ENCODE peak calls at places on chromosomes 4 and X, in nine cellular contexts. One of them, this sample, is unnamed.
A peak's percentile ranks its signal among the peaks of the same experiment; 100 is the strongest.

GRCh38 chrX:135327299-135327698 is 18.0 kb downstream of the ETDC start:
- DNase-seq in NCI-H1105 treated with DMSO at 0.1 percent for 48 hours: no peak
- DNase-seq in GM18507: no peak
- DNase-seq in endodermal cell: no peak
- DNase-seq in glutamatergic neuron: no peak
- DNase-seq in stimulated activated CD4-positive, alpha-beta T cell treated with anti-CD3 and anti-CD28 coated beads, Interleukin-15, amount 100 ng/mL, for 24 hours: no peak
- DNase-seq in cardiac muscle cell: no peak
- DNase-seq in NCI-H345: no peak
- DNase-seq in memory B cell: no peak
- DNase-seq in this sample: no peak

GRCh38 chr4:34271479-34272355 is 1972.6 kb downstream of the ARAP2 start:
- DNase-seq in NCI-H1105 treated with DMSO at 0.1 percent for 48 hours: no peak
- DNase-seq in GM18507: no peak
- DNase-seq in endodermal cell: no peak
- DNase-seq in glutamatergic neuron: no peak
- DNase-seq in stimulated activated CD4-positive, alpha-beta T cell treated with anti-CD3 and anti-CD28 coated beads, Interleukin-15, amount 100 ng/mL, for 24 hours: no peak
- DNase-seq in cardiac muscle cell: no peak
- DNase-seq in NCI-H345: no peak
- DNase-seq in memory B cell: no peak
- DNase-seq in this sample: no peak

GRCh38 chr4:106584590-106584989 is 216.0 kb upstream of the GIMD1 start:
- DNase-seq in NCI-H1105 treated with DMSO at 0.1 percent for 48 hours: no peak
- DNase-seq in GM18507: no peak
- DNase-seq in endodermal cell: no peak
- DNase-seq in glutamatergic neuron: no peak
- DNase-seq in stimulated activated CD4-positive, alpha-beta T cell treated with anti-CD3 and anti-CD28 coated beads, Interleukin-15, amount 100 ng/mL, for 24 hours: no peak
- DNase-seq in cardiac muscle cell: no peak
- DNase-seq in NCI-H345: no peak
- DNase-seq in memory B cell: no peak
- DNase-seq in this sample: no peak

GRCh38 chr4:113153529-113154101 is 104.2 kb downstream of the ANK2 start:
- DNase-seq in NCI-H1105 treated with DMSO at 0.1 percent for 48 hours: no peak
- DNase-seq in GM18507: no peak
- DNase-seq in endodermal cell: no peak
- DNase-seq in glutamatergic neuron: no peak
- DNase-seq in stimulated activated CD4-positive, alpha-beta T cell treated with anti-CD3 and anti-CD28 coated beads, Interleukin-15, amount 100 ng/mL, for 24 hours: no peak
- DNase-seq in cardiac muscle cell: no peak
- DNase-seq in NCI-H345: no peak
- DNase-seq in memory B cell: no peak
- DNase-seq in this sample: no peak

GRCh38 chr4:119040711-119041185 is 94.9 kb upstream of the MYOZ2 start:
- DNase-seq in NCI-H1105 treated with DMSO at 0.1 percent for 48 hours: no peak
- DNase-seq in GM18507: no peak
- DNase-seq in endodermal cell: peak; percentile 78
- DNase-seq in glutamatergic neuron: no peak
- DNase-seq in stimulated activated CD4-positive, alpha-beta T cell treated with anti-CD3 and anti-CD28 coated beads, Interleukin-15, amount 100 ng/mL, for 24 hours: no peak
- DNase-seq in cardiac muscle cell: no peak
- DNase-seq in NCI-H345: no peak
- DNase-seq in memory B cell: no peak
- DNase-seq in this sample: no peak

GRCh38 chr4:5888222-5888701 is 4.6 kb downstream of the CRMP1 start:
- DNase-seq in NCI-H1105 treated with DMSO at 0.1 percent for 48 hours: peak; percentile 72
- DNase-seq in GM18507: no peak
- DNase-seq in endodermal cell: peak; percentile 91
- DNase-seq in glutamatergic neuron: peak; percentile 87
- DNase-seq in stimulated activated CD4-positive, alpha-beta T cell treated with anti-CD3 and anti-CD28 coated beads, Interleukin-15, amount 100 ng/mL, for 24 hours: no peak
- DNase-seq in cardiac muscle cell: peak; percentile 67
- DNase-seq in NCI-H345: peak; percentile 76
- DNase-seq in memory B cell: no peak
- DNase-seq in this sample: no peak

GRCh38 chr4:16627999-16628398 is 270.4 kb downstream of the LDB2 start:
- DNase-seq in NCI-H1105 treated with DMSO at 0.1 percent for 48 hours: no peak
- DNase-seq in GM18507: no peak
- DNase-seq in endodermal cell: no peak
- DNase-seq in glutamatergic neuron: no peak
- DNase-seq in stimulated activated CD4-positive, alpha-beta T cell treated with anti-CD3 and anti-CD28 coated beads, Interleukin-15, amount 100 ng/mL, for 24 hours: no peak
- DNase-seq in cardiac muscle cell: no peak
- DNase-seq in NCI-H345: no peak
- DNase-seq in memory B cell: no peak
- DNase-seq in this sample: no peak

GRCh38 chr4:183716302-183716701 is 57.2 kb downstream of the TRAPPC11 start:
- DNase-seq in NCI-H1105 treated with DMSO at 0.1 percent for 48 hours: no peak
- DNase-seq in GM18507: no peak
- DNase-seq in endodermal cell: no peak
- DNase-seq in glutamatergic neuron: no peak
- DNase-seq in stimulated activated CD4-positive, alpha-beta T cell treated with anti-CD3 and anti-CD28 coated beads, Interleukin-15, amount 100 ng/mL, for 24 hours: no peak
- DNase-seq in cardiac muscle cell: no peak
- DNase-seq in NCI-H345: no peak
- DNase-seq in memory B cell: no peak
- DNase-seq in this sample: no peak

GRCh38 chr4:1056671-1057402 is 45.4 kb downstream of the FGFRL1 start:
- DNase-seq in NCI-H1105 treated with DMSO at 0.1 percent for 48 hours: no peak
- DNase-seq in GM18507: no peak
- DNase-seq in endodermal cell: no peak
- DNase-seq in glutamatergic neuron: no peak
- DNase-seq in stimulated activated CD4-positive, alpha-beta T cell treated with anti-CD3 and anti-CD28 coated beads, Interleukin-15, amount 100 ng/mL, for 24 hours: no peak
- DNase-seq in cardiac muscle cell: no peak
- DNase-seq in NCI-H345: no peak
- DNase-seq in memory B cell: no peak
- DNase-seq in this sample: peak; percentile 9

GRCh38 chr4:184968784-184969201 is 49.5 kb upstream of the HELT start:
- DNase-seq in NCI-H1105 treated with DMSO at 0.1 percent for 48 hours: no peak
- DNase-seq in GM18507: no peak
- DNase-seq in endodermal cell: no peak
- DNase-seq in glutamatergic neuron: no peak
- DNase-seq in stimulated activated CD4-positive, alpha-beta T cell treated with anti-CD3 and anti-CD28 coated beads, Interleukin-15, amount 100 ng/mL, for 24 hours: no peak
- DNase-seq in cardiac muscle cell: no peak
- DNase-seq in NCI-H345: no peak
- DNase-seq in memory B cell: no peak
- DNase-seq in this sample: no peak

GRCh38 chr4:40334591-40335507 is at the start of gene CHRNA9:
- DNase-seq in NCI-H1105 treated with DMSO at 0.1 percent for 48 hours: no peak
- DNase-seq in GM18507: no peak
- DNase-seq in endodermal cell: peak; percentile 73
- DNase-seq in glutamatergic neuron: no peak
- DNase-seq in stimulated activated CD4-positive, alpha-beta T cell treated with anti-CD3 and anti-CD28 coated beads, Interleukin-15, amount 100 ng/mL, for 24 hours: no peak
- DNase-seq in cardiac muscle cell: peak; percentile 47
- DNase-seq in NCI-H345: no peak
- DNase-seq in memory B cell: no peak
- DNase-seq in this sample: no peak

GRCh38 chr4:149203256-149204001 is 612.2 kb downstream of the IQCM start:
- DNase-seq in NCI-H1105 treated with DMSO at 0.1 percent for 48 hours: no peak
- DNase-seq in GM18507: no peak
- DNase-seq in endodermal cell: no peak
- DNase-seq in glutamatergic neuron: no peak
- DNase-seq in stimulated activated CD4-positive, alpha-beta T cell treated with anti-CD3 and anti-CD28 coated beads, Interleukin-15, amount 100 ng/mL, for 24 hours: no peak
- DNase-seq in cardiac muscle cell: peak; percentile 79
- DNase-seq in NCI-H345: no peak
- DNase-seq in memory B cell: no peak
- DNase-seq in this sample: no peak

GRCh38 chr4:97828646-97829045 is 314.6 kb downstream of the STPG2 start:
- DNase-seq in NCI-H1105 treated with DMSO at 0.1 percent for 48 hours: no peak
- DNase-seq in GM18507: no peak
- DNase-seq in endodermal cell: no peak
- DNase-seq in glutamatergic neuron: no peak
- DNase-seq in stimulated activated CD4-positive, alpha-beta T cell treated with anti-CD3 and anti-CD28 coated beads, Interleukin-15, amount 100 ng/mL, for 24 hours: no peak
- DNase-seq in cardiac muscle cell: no peak
- DNase-seq in NCI-H345: no peak
- DNase-seq in memory B cell: no peak
- DNase-seq in this sample: no peak

GRCh38 chr4:78673258-78673817 is 102.8 kb upstream of the BMP2K start:
- DNase-seq in NCI-H1105 treated with DMSO at 0.1 percent for 48 hours: no peak
- DNase-seq in GM18507: no peak
- DNase-seq in endodermal cell: no peak
- DNase-seq in glutamatergic neuron: no peak
- DNase-seq in stimulated activated CD4-positive, alpha-beta T cell treated with anti-CD3 and anti-CD28 coated beads, Interleukin-15, amount 100 ng/mL, for 24 hours: no peak
- DNase-seq in cardiac muscle cell: no peak
- DNase-seq in NCI-H345: no peak
- DNase-seq in memory B cell: peak; percentile 16
- DNase-seq in this sample: no peak

GRCh38 chr4:72496119-72496518 is 72.9 kb downstream of the ADAMTS3 start:
- DNase-seq in NCI-H1105 treated with DMSO at 0.1 percent for 48 hours: no peak
- DNase-seq in GM18507: no peak
- DNase-seq in endodermal cell: no peak
- DNase-seq in glutamatergic neuron: no peak
- DNase-seq in stimulated activated CD4-positive, alpha-beta T cell treated with anti-CD3 and anti-CD28 coated beads, Interleukin-15, amount 100 ng/mL, for 24 hours: no peak
- DNase-seq in cardiac muscle cell: no peak
- DNase-seq in NCI-H345: no peak
- DNase-seq in memory B cell: no peak
- DNase-seq in this sample: no peak

GRCh38 chrX:68822641-68823410 is 6.0 kb upstream of the EFNB1 start:
- DNase-seq in NCI-H1105 treated with DMSO at 0.1 percent for 48 hours: peak; percentile 4
- DNase-seq in GM18507: no peak
- DNase-seq in endodermal cell: peak; percentile 84
- DNase-seq in glutamatergic neuron: peak; percentile 27
- DNase-seq in stimulated activated CD4-positive, alpha-beta T cell treated with anti-CD3 and anti-CD28 coated beads, Interleukin-15, amount 100 ng/mL, for 24 hours: peak; percentile 23
- DNase-seq in cardiac muscle cell: peak; percentile 59
- DNase-seq in NCI-H345: no peak
- DNase-seq in memory B cell: no peak
- DNase-seq in this sample: peak; percentile 32

GRCh38 chr4:146336413-146336807 is 122.1 kb downstream of the REELD1 start:
- DNase-seq in NCI-H1105 treated with DMSO at 0.1 percent for 48 hours: peak; percentile 46
- DNase-seq in GM18507: no peak
- DNase-seq in endodermal cell: no peak
- DNase-seq in glutamatergic neuron: no peak
- DNase-seq in stimulated activated CD4-positive, alpha-beta T cell treated with anti-CD3 and anti-CD28 coated beads, Interleukin-15, amount 100 ng/mL, for 24 hours: no peak
- DNase-seq in cardiac muscle cell: no peak
- DNase-seq in NCI-H345: no peak
- DNase-seq in memory B cell: no peak
- DNase-seq in this sample: no peak

GRCh38 chr4:46425775-46426400 is 36.0 kb upstream of the GABRA2 start:
- DNase-seq in NCI-H1105 treated with DMSO at 0.1 percent for 48 hours: no peak
- DNase-seq in GM18507: no peak
- DNase-seq in endodermal cell: no peak
- DNase-seq in glutamatergic neuron: no peak
- DNase-seq in stimulated activated CD4-positive, alpha-beta T cell treated with anti-CD3 and anti-CD28 coated beads, Interleukin-15, amount 100 ng/mL, for 24 hours: no peak
- DNase-seq in cardiac muscle cell: no peak
- DNase-seq in NCI-H345: no peak
- DNase-seq in memory B cell: no peak
- DNase-seq in this sample: no peak

GRCh38 chrX:96909291-96909690 is 25.6 kb downstream of the RPA4 start:
- DNase-seq in NCI-H1105 treated with DMSO at 0.1 percent for 48 hours: no peak
- DNase-seq in GM18507: no peak
- DNase-seq in endodermal cell: no peak
- DNase-seq in glutamatergic neuron: no peak
- DNase-seq in stimulated activated CD4-positive, alpha-beta T cell treated with anti-CD3 and anti-CD28 coated beads, Interleukin-15, amount 100 ng/mL, for 24 hours: no peak
- DNase-seq in cardiac muscle cell: no peak
- DNase-seq in NCI-H345: no peak
- DNase-seq in memory B cell: no peak
- DNase-seq in this sample: no peak

GRCh38 chr4:98658287-98659105 is at the start of gene TSPAN5:
- DNase-seq in NCI-H1105 treated with DMSO at 0.1 percent for 48 hours: peak; percentile 46
- DNase-seq in GM18507: peak; percentile 44
- DNase-seq in endodermal cell: peak; percentile 92
- DNase-seq in glutamatergic neuron: peak; percentile 90
- DNase-seq in stimulated activated CD4-positive, alpha-beta T cell treated with anti-CD3 and anti-CD28 coated beads, Interleukin-15, amount 100 ng/mL, for 24 hours: peak; percentile 90
- DNase-seq in cardiac muscle cell: peak; percentile 93
- DNase-seq in NCI-H345: peak; percentile 80
- DNase-seq in memory B cell: peak; percentile 77
- DNase-seq in this sample: peak; percentile 85

GRCh38 chrX:7264399-7264798 is 116.4 kb upstream of the PUDP start:
- DNase-seq in NCI-H1105 treated with DMSO at 0.1 percent for 48 hours: no peak
- DNase-seq in GM18507: no peak
- DNase-seq in endodermal cell: no peak
- DNase-seq in glutamatergic neuron: no peak
- DNase-seq in stimulated activated CD4-positive, alpha-beta T cell treated with anti-CD3 and anti-CD28 coated beads, Interleukin-15, amount 100 ng/mL, for 24 hours: no peak
- DNase-seq in cardiac muscle cell: no peak
- DNase-seq in NCI-H345: no peak
- DNase-seq in memory B cell: no peak
- DNase-seq in this sample: no peak

GRCh38 chrX:74286950-74287349 is 17.0 kb upstream of the ZCCHC13 start:
- DNase-seq in NCI-H1105 treated with DMSO at 0.1 percent for 48 hours: no peak
- DNase-seq in GM18507: no peak
- DNase-seq in endodermal cell: no peak
- DNase-seq in glutamatergic neuron: no peak
- DNase-seq in stimulated activated CD4-positive, alpha-beta T cell treated with anti-CD3 and anti-CD28 coated beads, Interleukin-15, amount 100 ng/mL, for 24 hours: no peak
- DNase-seq in cardiac muscle cell: no peak
- DNase-seq in NCI-H345: no peak
- DNase-seq in memory B cell: no peak
- DNase-seq in this sample: no peak

GRCh38 chr4:100286601-100287000 is 96.3 kb upstream of the DDIT4L start:
- DNase-seq in NCI-H1105 treated with DMSO at 0.1 percent for 48 hours: no peak
- DNase-seq in GM18507: no peak
- DNase-seq in endodermal cell: peak; percentile 60
- DNase-seq in glutamatergic neuron: peak; percentile 37
- DNase-seq in stimulated activated CD4-positive, alpha-beta T cell treated with anti-CD3 and anti-CD28 coated beads, Interleukin-15, amount 100 ng/mL, for 24 hours: no peak
- DNase-seq in cardiac muscle cell: no peak
- DNase-seq in NCI-H345: no peak
- DNase-seq in memory B cell: no peak
- DNase-seq in this sample: no peak

GRCh38 chrX:108165349-108166111 is 74.0 kb downstream of the ATG4A start:
- DNase-seq in NCI-H1105 treated with DMSO at 0.1 percent for 48 hours: peak; percentile 4
- DNase-seq in GM18507: no peak
- DNase-seq in endodermal cell: peak; percentile 80
- DNase-seq in glutamatergic neuron: peak; percentile 25
- DNase-seq in stimulated activated CD4-positive, alpha-beta T cell treated with anti-CD3 and anti-CD28 coated beads, Interleukin-15, amount 100 ng/mL, for 24 hours: no peak
- DNase-seq in cardiac muscle cell: peak; percentile 67
- DNase-seq in NCI-H345: no peak
- DNase-seq in memory B cell: no peak
- DNase-seq in this sample: no peak

GRCh38 chrX:40483502-40483901 is 97.3 kb upstream of the ATP6AP2 start:
- DNase-seq in NCI-H1105 treated with DMSO at 0.1 percent for 48 hours: no peak
- DNase-seq in GM18507: no peak
- DNase-seq in endodermal cell: no peak
- DNase-seq in glutamatergic neuron: no peak
- DNase-seq in stimulated activated CD4-positive, alpha-beta T cell treated with anti-CD3 and anti-CD28 coated beads, Interleukin-15, amount 100 ng/mL, for 24 hours: no peak
- DNase-seq in cardiac muscle cell: no peak
- DNase-seq in NCI-H345: no peak
- DNase-seq in memory B cell: no peak
- DNase-seq in this sample: no peak

GRCh38 chr4:36226430-36227227 is 17.7 kb downstream of the ARAP2 start:
- DNase-seq in NCI-H1105 treated with DMSO at 0.1 percent for 48 hours: no peak
- DNase-seq in GM18507: no peak
- DNase-seq in endodermal cell: no peak
- DNase-seq in glutamatergic neuron: no peak
- DNase-seq in stimulated activated CD4-positive, alpha-beta T cell treated with anti-CD3 and anti-CD28 coated beads, Interleukin-15, amount 100 ng/mL, for 24 hours: no peak
- DNase-seq in cardiac muscle cell: no peak
- DNase-seq in NCI-H345: no peak
- DNase-seq in memory B cell: no peak
- DNase-seq in this sample: no peak

GRCh38 chr4:163335384-163335783 is 3.0 kb upstream of the NPY1R start:
- DNase-seq in NCI-H1105 treated with DMSO at 0.1 percent for 48 hours: no peak
- DNase-seq in GM18507: no peak
- DNase-seq in endodermal cell: no peak
- DNase-seq in glutamatergic neuron: no peak
- DNase-seq in stimulated activated CD4-positive, alpha-beta T cell treated with anti-CD3 and anti-CD28 coated beads, Interleukin-15, amount 100 ng/mL, for 24 hours: no peak
- DNase-seq in cardiac muscle cell: no peak
- DNase-seq in NCI-H345: no peak
- DNase-seq in memory B cell: no peak
- DNase-seq in this sample: no peak

GRCh38 chrX:110743679-110744340 is 51.8 kb downstream of the CHRDL1 start:
- DNase-seq in NCI-H1105 treated with DMSO at 0.1 percent for 48 hours: no peak
- DNase-seq in GM18507: no peak
- DNase-seq in endodermal cell: no peak
- DNase-seq in glutamatergic neuron: no peak
- DNase-seq in stimulated activated CD4-positive, alpha-beta T cell treated with anti-CD3 and anti-CD28 coated beads, Interleukin-15, amount 100 ng/mL, for 24 hours: no peak
- DNase-seq in cardiac muscle cell: no peak
- DNase-seq in NCI-H345: no peak
- DNase-seq in memory B cell: no peak
- DNase-seq in this sample: no peak

GRCh38 chrX:135477576-135477975 is 42.9 kb upstream of the INTS6L start:
- DNase-seq in NCI-H1105 treated with DMSO at 0.1 percent for 48 hours: peak; percentile 80
- DNase-seq in GM18507: no peak
- DNase-seq in endodermal cell: peak; percentile 79
- DNase-seq in glutamatergic neuron: peak; percentile 26
- DNase-seq in stimulated activated CD4-positive, alpha-beta T cell treated with anti-CD3 and anti-CD28 coated beads, Interleukin-15, amount 100 ng/mL, for 24 hours: peak; percentile 48
- DNase-seq in cardiac muscle cell: peak; percentile 79
- DNase-seq in NCI-H345: peak; percentile 84
- DNase-seq in memory B cell: peak; percentile 3
- DNase-seq in this sample: peak; percentile 65

GRCh38 chr4:153510252-153511001 is 44.3 kb downstream of the TMEM131L start:
- DNase-seq in NCI-H1105 treated with DMSO at 0.1 percent for 48 hours: no peak
- DNase-seq in GM18507: no peak
- DNase-seq in endodermal cell: peak; percentile 65
- DNase-seq in glutamatergic neuron: no peak
- DNase-seq in stimulated activated CD4-positive, alpha-beta T cell treated with anti-CD3 and anti-CD28 coated beads, Interleukin-15, amount 100 ng/mL, for 24 hours: no peak
- DNase-seq in cardiac muscle cell: no peak
- DNase-seq in NCI-H345: no peak
- DNase-seq in memory B cell: no peak
- DNase-seq in this sample: no peak

GRCh38 chr4:1777822-1778641 is 15.1 kb upstream of the FGFR3 start:
- DNase-seq in NCI-H1105 treated with DMSO at 0.1 percent for 48 hours: no peak
- DNase-seq in GM18507: no peak
- DNase-seq in endodermal cell: peak; percentile 95
- DNase-seq in glutamatergic neuron: peak; percentile 51
- DNase-seq in stimulated activated CD4-positive, alpha-beta T cell treated with anti-CD3 and anti-CD28 coated beads, Interleukin-15, amount 100 ng/mL, for 24 hours: no peak
- DNase-seq in cardiac muscle cell: peak; percentile 67
- DNase-seq in NCI-H345: no peak
- DNase-seq in memory B cell: no peak
- DNase-seq in this sample: no peak